ENCODE peak calls at places on chromosomes 1 and 21, in nine cellular contexts. K, I, N, S, H, P, G, F and A are unnamed samples.

GRCh38 chr1:154716012-154716411 is 108.0 kb upstream of the ADAR start:
- DNase-seq in N (no peak), H (no peak), I (peak; percentile 56), P (no peak), S (no peak), F (no peak), K (no peak), G (no peak), A (peak; percentile 86)

GRCh38 chr1:20137055-20137454 is 2.1 kb upstream of the PLA2G2F start:
- DNase-seq in K (no peak), F (peak; percentile 67), N (no peak), I (no peak), G (no peak), H (no peak), S (no peak), P (no peak), A (peak; percentile 2)

GRCh38 chr1:19786988-19787423 is 12.7 kb downstream of the TMCO4 start:
- DNase-seq in H (no peak), S (no peak), F (peak; percentile 40), G (no peak), N (no peak), P (no peak), I (no peak), K (peak; percentile 44), A (no peak)

GRCh38 chr1:234125283-234125682 is 220.8 kb downstream of the SLC35F3 start:
- DNase-seq in G (no peak), F (no peak), P (no peak), K (peak; percentile 10), S (peak; percentile 82), H (no peak), I (peak; percentile 21), N (no peak), A (no peak)

GRCh38 chr1:101178341-101178687 is 58.5 kb upstream of the S1PR1 start:
- DNase-seq in N (no peak), G (no peak), F (no peak), K (no peak), I (no peak), H (no peak), P (no peak), S (no peak), A (no peak)

GRCh38 chr1:80248886-80249285 is 1242.4 kb upstream of the ADGRL4 start:
- DNase-seq in H (no peak), P (no peak), F (no peak), G (no peak), S (no peak), N (no peak), I (no peak), K (no peak), A (no peak)

GRCh38 chr1:241934181-241934815 is 23.3 kb upstream of the BECN2 start:
- DNase-seq in I (peak; percentile 63), P (no peak), N (peak; percentile 14), S (peak; percentile 43), H (peak; percentile 72), G (no peak), K (no peak), F (no peak), A (no peak)

GRCh38 chr1:203327684-203328457 is 22.6 kb downstream of the BTG2 start:
- DNase-seq in S (no peak), G (no peak), K (no peak), F (peak; percentile 69), N (no peak), H (no peak), P (peak; percentile 63), I (peak; percentile 49), A (peak; percentile 66)

GRCh38 chr1:115983584-115983983 is 7.3 kb downstream of the SLC22A15 start:
- DNase-seq in P (no peak), F (no peak), I (no peak), G (no peak), S (no peak), H (no peak), K (no peak), N (no peak), A (no peak)

GRCh38 chr1:186957339-186957738 is 128.6 kb downstream of the PLA2G4A start:
- DNase-seq in H (no peak), N (no peak), K (no peak), P (no peak), S (no peak), I (peak; percentile 47), G (no peak), F (no peak), A (no peak)

GRCh38 chr1:54464477-54465146 is 58.4 kb upstream of the SSBP3 start:
- DNase-seq in N (no peak), I (no peak), P (no peak), H (no peak), G (no peak), S (no peak), K (no peak), F (no peak), A (peak; percentile 72)

GRCh38 chr21:25872271-25872670 is 137.5 kb downstream of the GABPA start:
- DNase-seq in H (no peak), P (no peak), S (no peak), I (no peak), F (no peak), G (no peak), N (no peak), K (no peak), A (no peak)
- TF ChIP-seq CTCF in H (no peak), P (no peak), S (no peak), I (no peak), F (no peak), G (no peak), N (no peak), K (no peak), A (no peak)

DNA sequence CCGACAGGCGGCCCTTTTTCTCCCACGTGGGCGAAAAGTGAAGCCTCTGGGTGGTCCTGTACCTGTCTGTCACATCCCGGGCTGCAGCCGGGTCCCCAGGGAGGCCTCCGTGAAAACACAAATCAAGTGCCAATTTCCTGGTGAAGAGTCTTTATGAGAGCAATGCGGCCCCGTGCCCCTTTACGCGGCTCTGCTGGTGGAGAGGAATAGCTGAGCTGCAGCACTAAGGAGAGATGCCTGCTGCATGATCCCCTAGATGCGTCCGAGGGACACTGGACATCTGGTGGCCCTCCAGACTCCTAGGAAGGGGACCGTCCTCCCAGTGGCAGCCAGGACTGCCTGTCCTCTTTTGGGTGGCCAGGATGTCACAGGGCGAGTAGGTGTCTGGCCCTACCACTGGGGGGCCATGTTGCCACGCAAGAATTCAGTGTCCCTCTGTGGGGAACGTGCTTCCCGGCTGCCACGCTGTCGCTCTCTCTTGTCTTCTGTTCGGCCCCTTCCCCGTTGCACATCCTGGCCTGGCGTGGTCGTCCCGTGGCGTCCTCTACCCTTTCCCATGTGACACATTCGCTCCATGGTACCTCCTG is 38.7 kb downstream of the COL18A1 start:
- DNase-seq in F (no peak), G (no peak), H (no peak), S (no peak), P (no peak), K (no peak), N (no peak), I (no peak), A (no peak)
- TF ChIP-seq CTCF in F (no peak), G (no peak), H (no peak), S (no peak), P (no peak), K (no peak), N (peak; percentile 23), I (peak; percentile 18), A (no peak)

GRCh38 chr1:3673381-3674099 is 21.2 kb downstream of the TP73 start:
- DNase-seq in H (no peak), S (no peak), G (no peak), I (no peak), P (no peak), K (no peak), N (no peak), F (no peak), A (no peak)
- TF ChIP-seq CTCF in H (no peak), S (no peak), G (no peak), I (no peak), P (no peak), K (no peak), N (no peak), F (no peak), A (no peak)

GRCh38 chr1:1619917-1620361 is 4.6 kb downstream of the MIB2 start:
- DNase-seq in F (no peak), I (no peak), N (no peak), P (peak; percentile 75), S (peak; percentile 54), K (no peak), H (no peak), G (no peak), A (no peak)
- TF ChIP-seq CTCF in F (no peak), I (peak; percentile 14), N (peak; percentile 33), P (peak; percentile 50), S (no peak), K (no peak), H (no peak), G (no peak), A (no peak)